ENCODE peak calls at places on chromosomes 1 and 21, in eight cellular contexts. One of them, this sample, is unnamed.

GRCh38 chr21:36022704-36023103 is 37.6 kb downstream of the SETD4 start:
- ATAC-seq in HCT116: no peak
- ATAC-seq in upper lobe of left lung: no peak
- ATAC-seq in HepG2: no peak
- ATAC-seq in GM12878: no peak
- ATAC-seq in Panc1: no peak
- ATAC-seq in GM23338: no peak
- ATAC-seq in K562: no peak
- ATAC-seq in this sample: no peak

GRCh38 chr1:30823969-30824735 is 66.6 kb upstream of the LAPTM5 start:
- ATAC-seq in Panc1: peak; percentile 96
- ATAC-seq in GM23338: peak; percentile 96
- ATAC-seq in HCT116: peak; percentile 92
- ATAC-seq in upper lobe of left lung: peak; percentile 97
- ATAC-seq in HepG2: peak; percentile 97
- ATAC-seq in K562: peak; percentile 99
- ATAC-seq in GM12878: peak; percentile 99
- ATAC-seq in this sample: peak; percentile 99

GRCh38 chr1:43783671-43784205 is 76.4 kb downstream of the ST3GAL3 start:
- ATAC-seq in K562: peak; percentile 56
- ATAC-seq in GM23338: no peak
- ATAC-seq in GM12878: peak; percentile 87
- ATAC-seq in HepG2: no peak
- ATAC-seq in Panc1: peak; percentile 48
- ATAC-seq in upper lobe of left lung: no peak
- ATAC-seq in HCT116: peak; percentile 87
- ATAC-seq in this sample: no peak

GRCh38 chr1:186531561-186532165 is 70.7 kb upstream of the PDC start:
- ATAC-seq in HepG2: no peak
- ATAC-seq in GM12878: no peak
- ATAC-seq in GM23338: no peak
- ATAC-seq in Panc1: no peak
- ATAC-seq in K562: no peak
- ATAC-seq in upper lobe of left lung: no peak
- ATAC-seq in HCT116: no peak
- ATAC-seq in this sample: no peak

GRCh38 chr1:206456577-206457375 is 13.5 kb upstream of the IKBKE start:
- ATAC-seq in upper lobe of left lung: peak; percentile 63
- ATAC-seq in HepG2: no peak
- ATAC-seq in Panc1: no peak
- ATAC-seq in K562: no peak
- ATAC-seq in HCT116: no peak
- ATAC-seq in GM12878: no peak
- ATAC-seq in GM23338: no peak
- ATAC-seq in this sample: peak; percentile 10

GRCh38 chr1:204992499-204992898 is 50.5 kb upstream of the CNTN2 start:
- ATAC-seq in upper lobe of left lung: peak; percentile 27
- ATAC-seq in K562: no peak
- ATAC-seq in GM23338: no peak
- ATAC-seq in HCT116: no peak
- ATAC-seq in HepG2: no peak
- ATAC-seq in Panc1: no peak
- ATAC-seq in GM12878: peak; percentile 10
- ATAC-seq in this sample: no peak

GRCh38 chr1:67336783-67337182 is 29.1 kb downstream of the IL12RB2 start:
- ATAC-seq in GM12878: no peak
- ATAC-seq in K562: no peak
- ATAC-seq in HCT116: no peak
- ATAC-seq in GM23338: peak; percentile 69
- ATAC-seq in upper lobe of left lung: no peak
- ATAC-seq in Panc1: no peak
- ATAC-seq in HepG2: no peak
- ATAC-seq in this sample: no peak

GRCh38 chr1:10664251-10664650 is 132.2 kb downstream of the CASZ1 start:
- ATAC-seq in HepG2: no peak
- ATAC-seq in HCT116: peak; percentile 11
- ATAC-seq in Panc1: no peak
- ATAC-seq in upper lobe of left lung: no peak
- ATAC-seq in K562: no peak
- ATAC-seq in GM23338: no peak
- ATAC-seq in GM12878: no peak
- ATAC-seq in this sample: peak; percentile 11

GRCh38 chr1:60808676-60809075 is 273.7 kb upstream of the NFIA start:
- ATAC-seq in GM23338: no peak
- ATAC-seq in HCT116: no peak
- ATAC-seq in K562: no peak
- ATAC-seq in upper lobe of left lung: no peak
- ATAC-seq in Panc1: no peak
- ATAC-seq in GM12878: no peak
- ATAC-seq in HepG2: no peak
- ATAC-seq in this sample: no peak

GRCh38 chr21:38997051-38997450 is 186.2 kb downstream of the PSMG1 start:
- ATAC-seq in GM23338: no peak
- ATAC-seq in Panc1: no peak
- ATAC-seq in upper lobe of left lung: no peak
- ATAC-seq in HCT116: no peak
- ATAC-seq in GM12878: no peak
- ATAC-seq in K562: no peak
- ATAC-seq in HepG2: no peak
- ATAC-seq in this sample: no peak

GRCh38 chr1:207673399-207673798 is 28.5 kb downstream of the CR1L start:
- ATAC-seq in GM23338: no peak
- ATAC-seq in K562: peak; percentile 33
- ATAC-seq in upper lobe of left lung: no peak
- ATAC-seq in HepG2: no peak
- ATAC-seq in HCT116: no peak
- ATAC-seq in Panc1: no peak
- ATAC-seq in GM12878: no peak
- ATAC-seq in this sample: no peak

GRCh38 chr1:16080422-16081150 is 7.1 kb upstream of the FAM131C start:
- ATAC-seq in GM23338: no peak
- ATAC-seq in HCT116: no peak
- ATAC-seq in GM12878: no peak
- ATAC-seq in K562: peak; percentile 44
- ATAC-seq in upper lobe of left lung: no peak
- ATAC-seq in HepG2: no peak
- ATAC-seq in Panc1: no peak
- ATAC-seq in this sample: no peak

GRCh38 chr1:218930472-218930871 is 243.2 kb upstream of the LYPLAL1 start:
- ATAC-seq in upper lobe of left lung: peak; percentile 16
- ATAC-seq in Panc1: no peak
- ATAC-seq in GM23338: no peak
- ATAC-seq in HepG2: no peak
- ATAC-seq in GM12878: no peak
- ATAC-seq in HCT116: no peak
- ATAC-seq in K562: no peak
- ATAC-seq in this sample: no peak

GRCh38 chr1:110612060-110612745 is 6.0 kb upstream of the KCNA2 start:
- ATAC-seq in K562: no peak
- ATAC-seq in HepG2: no peak
- ATAC-seq in GM23338: no peak
- ATAC-seq in upper lobe of left lung: no peak
- ATAC-seq in Panc1: no peak
- ATAC-seq in HCT116: no peak
- ATAC-seq in GM12878: no peak
- ATAC-seq in this sample: no peak

GRCh38 chr1:107840746-107841145 is 124.2 kb downstream of the VAV3 start:
- ATAC-seq in upper lobe of left lung: peak; percentile 24
- ATAC-seq in HepG2: no peak
- ATAC-seq in HCT116: no peak
- ATAC-seq in Panc1: no peak
- ATAC-seq in GM23338: no peak
- ATAC-seq in GM12878: peak; percentile 68
- ATAC-seq in K562: no peak
- ATAC-seq in this sample: no peak

GRCh38 chr1:3022511-3022973 is 1.3 kb downstream of the ACTRT2 start:
- ATAC-seq in K562: no peak
- ATAC-seq in upper lobe of left lung: no peak
- ATAC-seq in HepG2: no peak
- ATAC-seq in Panc1: no peak
- ATAC-seq in GM23338: no peak
- ATAC-seq in GM12878: no peak
- ATAC-seq in HCT116: no peak
- ATAC-seq in this sample: no peak

GRCh38 chr1:3021233-3021671 is at the start of gene ACTRT2:
- ATAC-seq in GM23338: peak; percentile 82
- ATAC-seq in HCT116: no peak
- ATAC-seq in Panc1: no peak
- ATAC-seq in upper lobe of left lung: no peak
- ATAC-seq in HepG2: no peak
- ATAC-seq in K562: peak; percentile 22
- ATAC-seq in GM12878: no peak
- ATAC-seq in this sample: no peak

GRCh38 chr1:3020263-3020909 is 881 bp upstream of the ACTRT2 start:
- ATAC-seq in HCT116: no peak
- ATAC-seq in K562: no peak
- ATAC-seq in GM12878: no peak
- ATAC-seq in Panc1: no peak
- ATAC-seq in HepG2: no peak
- ATAC-seq in upper lobe of left lung: no peak
- ATAC-seq in GM23338: no peak
- ATAC-seq in this sample: no peak

GRCh38 chr1:3022976-3023375 is 1.7 kb downstream of the ACTRT2 start:
- ATAC-seq in HepG2: no peak
- ATAC-seq in GM12878: no peak
- ATAC-seq in GM23338: no peak
- ATAC-seq in K562: no peak
- ATAC-seq in upper lobe of left lung: no peak
- ATAC-seq in HCT116: no peak
- ATAC-seq in Panc1: no peak
- ATAC-seq in this sample: no peak

DNA sequence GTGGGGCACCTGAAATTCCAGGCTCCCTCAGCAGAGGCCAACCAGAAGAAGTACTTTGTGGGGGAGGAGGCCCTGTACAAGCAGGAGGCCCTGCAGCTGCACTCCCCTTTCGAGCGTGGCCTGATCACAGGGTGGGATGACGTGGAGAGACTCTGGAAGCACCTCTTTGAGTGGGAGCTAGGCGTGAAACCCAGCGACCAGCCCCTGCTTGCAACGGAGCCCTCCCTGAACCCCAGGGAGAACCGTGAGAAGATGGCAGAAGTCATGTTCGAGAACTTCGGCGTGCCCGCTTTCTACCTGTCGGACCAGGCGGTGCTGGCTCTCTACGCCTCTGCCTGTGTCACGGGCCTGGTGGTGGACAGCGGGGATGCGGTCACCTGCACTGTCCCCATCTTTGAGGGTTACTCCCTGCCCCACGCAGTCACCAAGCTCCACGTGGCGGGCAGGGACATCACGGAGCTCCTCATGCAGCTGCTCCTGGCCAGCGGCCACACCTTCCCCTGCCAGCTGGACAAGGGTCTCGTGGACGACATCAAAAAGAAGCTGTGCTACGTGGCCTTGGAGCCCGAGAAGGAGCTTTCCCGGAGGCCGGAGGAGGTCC is 634 bp downstream of the ACTRT2 start:
- ATAC-seq in upper lobe of left lung: no peak
- ATAC-seq in HCT116: no peak
- ATAC-seq in GM12878: no peak
- ATAC-seq in Panc1: no peak
- ATAC-seq in HepG2: no peak
- ATAC-seq in GM23338: no peak
- ATAC-seq in K562: no peak
- ATAC-seq in this sample: no peak
- TF ChIP-seq POLR2AphosphoS5 in upper lobe of left lung: no peak
- TF ChIP-seq POLR2AphosphoS5 in HCT116: no peak
- TF ChIP-seq POLR2AphosphoS5 in GM12878: no peak
- TF ChIP-seq POLR2AphosphoS5 in Panc1: no peak
- TF ChIP-seq POLR2AphosphoS5 in HepG2: no peak
- TF ChIP-seq POLR2AphosphoS5 in GM23338: no peak
- TF ChIP-seq POLR2AphosphoS5 in K562: no peak
- TF ChIP-seq POLR2AphosphoS5 in this sample: no peak

GRCh38 chr1:116693759-116694482 is 26.4 kb upstream of the IGSF3 start:
- ATAC-seq in upper lobe of left lung: peak; percentile 41
- ATAC-seq in Panc1: no peak
- ATAC-seq in HCT116: peak; percentile 67
- ATAC-seq in HepG2: no peak
- ATAC-seq in K562: peak; percentile 9
- ATAC-seq in GM12878: no peak
- ATAC-seq in GM23338: no peak
- ATAC-seq in this sample: peak; percentile 29
- TF ChIP-seq POLR2AphosphoS5 in upper lobe of left lung: no peak
- TF ChIP-seq POLR2AphosphoS5 in Panc1: no peak
- TF ChIP-seq POLR2AphosphoS5 in HCT116: no peak
- TF ChIP-seq POLR2AphosphoS5 in HepG2: no peak
- TF ChIP-seq POLR2AphosphoS5 in K562: no peak
- TF ChIP-seq POLR2AphosphoS5 in GM12878: no peak
- TF ChIP-seq POLR2AphosphoS5 in GM23338: no peak
- TF ChIP-seq POLR2AphosphoS5 in this sample: no peak

GRCh38 chr1:2233997-2234761 is 6.1 kb downstream of the SKI start:
- ATAC-seq in HepG2: peak; percentile 61
- ATAC-seq in K562: no peak
- ATAC-seq in upper lobe of left lung: peak; percentile 91
- ATAC-seq in GM12878: peak; percentile 79
- ATAC-seq in HCT116: no peak
- ATAC-seq in GM23338: no peak
- ATAC-seq in Panc1: no peak
- ATAC-seq in this sample: peak; percentile 85
- TF ChIP-seq POLR2AphosphoS5 in HepG2: no peak
- TF ChIP-seq POLR2AphosphoS5 in K562: no peak
- TF ChIP-seq POLR2AphosphoS5 in upper lobe of left lung: peak; percentile 77
- TF ChIP-seq POLR2AphosphoS5 in GM12878: no peak
- TF ChIP-seq POLR2AphosphoS5 in HCT116: no peak
- TF ChIP-seq POLR2AphosphoS5 in GM23338: no peak
- TF ChIP-seq POLR2AphosphoS5 in Panc1: no peak
- TF ChIP-seq POLR2AphosphoS5 in this sample: peak; percentile 94

GRCh38 chr1:19232526-19232851 is 18.8 kb downstream of the EMC1 start:
- ATAC-seq in HepG2: peak; percentile 67
- ATAC-seq in GM23338: no peak
- ATAC-seq in upper lobe of left lung: no peak
- ATAC-seq in Panc1: no peak
- ATAC-seq in K562: peak; percentile 72
- ATAC-seq in GM12878: no peak
- ATAC-seq in HCT116: peak; percentile 62
- ATAC-seq in this sample: peak; percentile 74

GRCh38 chr1:19229828-19230325 is 19.8 kb upstream of the UBR4 start:
- ATAC-seq in K562: no peak
- ATAC-seq in GM23338: no peak
- ATAC-seq in GM12878: no peak
- ATAC-seq in upper lobe of left lung: no peak
- ATAC-seq in HepG2: no peak
- ATAC-seq in HCT116: no peak
- ATAC-seq in Panc1: no peak
- ATAC-seq in this sample: no peak

GRCh38 chr1:19234224-19234623 is 17.1 kb downstream of the EMC1 start:
- ATAC-seq in upper lobe of left lung: no peak
- ATAC-seq in GM23338: no peak
- ATAC-seq in K562: no peak
- ATAC-seq in GM12878: no peak
- ATAC-seq in HCT116: no peak
- ATAC-seq in HepG2: no peak
- ATAC-seq in Panc1: no peak
- ATAC-seq in this sample: no peak

DNA sequence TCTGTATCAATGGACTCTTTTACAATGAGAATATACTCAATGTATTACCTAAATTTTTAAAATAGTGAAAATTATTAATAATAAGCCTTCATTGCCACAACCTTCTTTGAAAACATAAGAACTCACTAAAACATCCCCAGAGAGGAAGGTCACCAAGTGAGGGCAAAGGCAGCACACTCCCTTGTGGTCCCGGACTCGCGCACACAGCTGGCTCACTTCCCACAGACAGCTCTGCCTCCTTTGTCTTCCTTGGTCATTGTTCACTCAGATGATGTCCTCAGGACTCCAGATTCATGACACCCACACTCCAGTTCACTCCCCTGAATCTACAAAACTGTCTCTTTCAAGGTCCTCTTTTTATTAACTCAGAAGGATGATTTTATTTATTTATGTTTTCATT is 19.2 kb upstream of the UBR4 start:
- ATAC-seq in K562: no peak
- ATAC-seq in Panc1: no peak
- ATAC-seq in HepG2: no peak
- ATAC-seq in GM12878: no peak
- ATAC-seq in HCT116: no peak
- ATAC-seq in upper lobe of left lung: no peak
- ATAC-seq in GM23338: no peak
- ATAC-seq in this sample: no peak
- TF ChIP-seq POLR2AphosphoS5 in K562: no peak
- TF ChIP-seq POLR2AphosphoS5 in Panc1: no peak
- TF ChIP-seq POLR2AphosphoS5 in HepG2: no peak
- TF ChIP-seq POLR2AphosphoS5 in GM12878: no peak
- TF ChIP-seq POLR2AphosphoS5 in HCT116: no peak
- TF ChIP-seq POLR2AphosphoS5 in upper lobe of left lung: no peak
- TF ChIP-seq POLR2AphosphoS5 in GM23338: no peak
- TF ChIP-seq POLR2AphosphoS5 in this sample: no peak

This sample was measured in gastroesophageal sphincter.